ENCODE peak calls at places on chromosomes 3 and 15, in eight cellular contexts. M, D, A, K, I, Z, R and V are unnamed samples. For H3K9me3, the result is how much of the 10 kb centered on the place peaks cover.

GRCh38 chr3:187777331-187778046 is 32.2 kb upstream of the BCL6 start:
- DNase-seq in I (no peak), Z (peak), A (no peak), R (no peak), M (no peak), K (peak), D (no peak), V (no peak)

GRCh38 chr15:50813865-50814264 is 48.4 kb upstream of the SPPL2A start:
- DNase-seq in D (no peak), M (no peak), K (no peak), I (no peak), A (no peak), Z (no peak), R (no peak), V (no peak)

GRCh38 chr3:177475266-177475665 is 278.0 kb upstream of the TBL1XR1 start:
- DNase-seq in M (no peak), A (no peak), I (no peak), Z (no peak), R (no peak), K (no peak), D (no peak), V (no peak)

GRCh38 chr3:1227111-1227510 is 134.3 kb downstream of the CNTN6 start:
- DNase-seq in K (no peak), Z (no peak), I (no peak), M (no peak), D (no peak), R (no peak), A (no peak), V (no peak)

GRCh38 chr3:113211370-113212154 is at the start of gene BOC:
- DNase-seq in I (peak), M (no peak), Z (peak), R (peak), A (peak), K (no peak), D (peak), V (peak)

GRCh38 chr15:74381481-74381880 is 14.0 kb upstream of the CYP11A1 start:
- DNase-seq in D (no peak), I (no peak), R (no peak), A (no peak), M (no peak), K (no peak), Z (no peak), V (peak)

GRCh38 chr3:172201136-172201989 is 162.0 kb downstream of the FNDC3B start:
- DNase-seq in I (peak), A (peak), D (peak), M (no peak), Z (peak), R (peak), K (peak), V (peak)

GRCh38 chr3:142904639-142905441 is 16.0 kb upstream of the PCOLCE2 start:
- DNase-seq in M (no peak), I (no peak), A (peak), D (no peak), K (peak), Z (no peak), R (no peak), V (peak)

GRCh38 chr15:71252036-71252898 is 137.0 kb downstream of the THSD4 start:
- DNase-seq in Z (peak), A (no peak), K (no peak), M (peak), I (no peak), R (no peak), D (no peak), V (peak)

GRCh38 chr3:64049136-64049535 is 25.8 kb upstream of the PSMD6 start:
- DNase-seq in I (no peak), D (no peak), A (no peak), K (no peak), M (no peak), Z (peak), R (no peak), V (no peak)

GRCh38 chr15:95929232-95929846 is 401.2 kb upstream of the NR2F2 start:
- DNase-seq in A (peak), Z (peak), I (no peak), K (peak), M (no peak), R (no peak), D (no peak), V (no peak)

GRCh38 chr15:45378149-45378912 is at the start of gene GATM:
- DNase-seq in M (no peak), Z (peak), D (peak), I (peak), R (peak), K (peak), A (peak), V (peak)

GRCh38 chr3:161350916-161351315 is 20.4 kb downstream of the SPTSSB start:
- DNase-seq in Z (no peak), A (no peak), I (no peak), M (no peak), D (no peak), K (no peak), R (no peak), V (no peak)

GRCh38 chr3:167913218-167913902 is 177.8 kb downstream of the SERPINI1 start:
- DNase-seq in A (peak), I (no peak), R (no peak), K (no peak), Z (peak), D (no peak), M (peak), V (peak)

GRCh38 chr3:120637836-120638559 is 41.9 kb downstream of the NDUFB4 start:
- DNase-seq in K (no peak), M (no peak), R (no peak), I (no peak), A (peak), Z (peak), D (no peak), V (no peak)

GRCh38 chr3:65230251-65231140 is 542.7 kb upstream of the ADAMTS9 start:
- DNase-seq in Z (no peak), D (no peak), M (no peak), R (no peak), K (no peak), A (no peak), I (no peak), V (no peak)

GRCh38 chr3:107425033-107425432 is 47.8 kb downstream of the CCDC54 start:
- DNase-seq in M (no peak), R (no peak), A (no peak), I (no peak), Z (peak), K (no peak), D (no peak), V (no peak)

GRCh38 chr3:154101250-154101649 is 19.9 kb upstream of the ARHGEF26 start:
- DNase-seq in K (no peak), Z (no peak), I (no peak), M (no peak), R (no peak), D (no peak), A (no peak), V (no peak)

GRCh38 chr3:72746412-72747411 is 101.5 kb downstream of the SHQ1 start:
- DNase-seq in Z (peak), D (no peak), K (no peak), R (no peak), I (no peak), A (peak), M (no peak), V (no peak)

GRCh38 chr15:61556037-61556648 is 327.0 kb upstream of the RORA start:
- DNase-seq in A (peak), M (no peak), K (no peak), Z (peak), I (no peak), R (no peak), D (no peak), V (peak)

GRCh38 chr3:197465996-197466549 is 89.7 kb downstream of the BDH1 start:
- DNase-seq in K (no peak), Z (peak), M (no peak), A (peak), I (no peak), R (no peak), D (no peak), V (peak)

GRCh38 chr15:84955089-84955848 is 26.4 kb upstream of the PDE8A start:
- DNase-seq in A (peak), M (peak), K (peak), Z (peak), D (peak), R (peak), I (peak), V (peak)

GRCh38 chr15:36330598-36330997 is 248.8 kb upstream of the CDIN1 start:
- DNase-seq in K (no peak), D (no peak), R (no peak), I (no peak), M (no peak), A (no peak), Z (no peak), V (no peak)

GRCh38 chr15:101250331-101250730 is 1.5 kb downstream of the CHSY1 start:
- DNase-seq in A (peak), K (no peak), D (no peak), Z (peak), I (no peak), R (no peak), M (no peak), V (no peak)

GRCh38 chr3:134460965-134461364 is 24.8 kb downstream of the ANAPC13 start:
- DNase-seq in M (no peak), Z (peak), A (peak), D (no peak), R (no peak), K (no peak), I (no peak), V (no peak)

GRCh38 chr3:168081171-168081771 is 14.5 kb downstream of the GOLIM4 start:
- DNase-seq in D (no peak), K (no peak), A (no peak), R (no peak), I (no peak), Z (peak), M (no peak), V (no peak)

GRCh38 chr15:72323752-72324151 is 3.8 kb upstream of the CELF6 start:
- DNase-seq in I (no peak), K (no peak), D (no peak), M (no peak), A (no peak), R (no peak), Z (no peak), V (no peak)

GRCh38 chr3:97658670-97659285 is 105.8 kb upstream of the ARL6 start:
- DNase-seq in D (no peak), A (peak), M (peak), R (no peak), I (no peak), Z (peak), K (peak), V (no peak)

GRCh38 chr3:25297667-25298585 is 130.1 kb upstream of the RARB start:
- DNase-seq in Z (no peak), R (no peak), A (peak), I (no peak), K (no peak), M (no peak), D (no peak), V (no peak)

GRCh38 chr3:99013077-99013476 is 111.6 kb upstream of the DCBLD2 start:
- DNase-seq in A (no peak), D (no peak), Z (no peak), R (no peak), M (no peak), I (no peak), K (no peak), V (no peak)

GRCh38 chr3:171883893-171884279 is 40.7 kb downstream of the TMEM212 start:
- DNase-seq in R (no peak), A (no peak), I (no peak), M (no peak), Z (no peak), D (no peak), K (no peak), V (no peak)

GRCh38 chr3:32813180-32813579 is 4.6 kb upstream of the TRIM71 start:
- DNase-seq in Z (no peak), D (no peak), K (no peak), M (no peak), I (no peak), R (no peak), A (no peak), V (no peak)

DNA sequence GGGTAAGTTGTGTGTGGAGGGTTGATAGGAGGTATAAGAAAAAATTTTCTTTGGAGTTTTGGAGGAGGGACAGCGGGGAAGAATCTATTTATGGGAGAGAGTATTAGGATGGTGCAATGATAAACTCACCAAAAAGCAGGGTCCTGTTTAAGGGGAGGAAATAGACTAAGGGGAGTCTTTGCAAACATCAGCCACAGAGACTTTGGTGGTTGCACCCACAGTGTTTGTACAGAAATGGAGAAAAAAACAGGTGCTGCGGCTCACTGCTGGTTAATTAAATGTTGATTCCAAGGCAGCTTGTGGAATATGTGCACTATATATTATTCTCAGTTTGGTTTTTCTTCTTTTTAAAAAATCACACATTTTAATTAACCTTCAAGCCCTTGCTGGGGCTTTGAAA is 182.1 kb downstream of the NECTIN3 start:
- DNase-seq in D (no peak), R (no peak), M (no peak), A (no peak), I (no peak), Z (no peak), K (no peak), V (no peak)
- H3K9me3 ChIP-seq in D (under half), R (under half), M (under half), A (under half), I (under half), Z (under half), K (under half), V (under half)

DNA sequence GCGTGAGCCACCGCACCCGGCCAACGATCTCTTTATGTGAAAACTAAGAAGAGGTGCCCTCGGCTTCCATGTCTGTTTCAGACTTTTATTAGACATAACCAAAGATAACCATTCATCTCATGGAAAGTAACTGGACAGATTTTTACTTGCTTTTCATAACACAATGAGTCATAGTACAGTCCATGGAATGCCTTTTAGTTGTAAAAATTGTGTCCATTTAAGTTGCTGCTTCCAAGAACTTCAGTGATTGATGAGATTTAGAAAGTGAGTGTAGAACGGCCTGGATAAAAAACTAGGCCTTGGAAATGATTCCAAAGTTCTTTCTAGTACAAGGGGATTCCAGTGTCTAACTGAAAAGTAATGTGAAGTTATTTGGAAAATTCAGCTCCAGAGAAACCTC is 10.8 kb downstream of the EIF2AK4 start:
- DNase-seq in D (no peak), A (peak), R (no peak), I (no peak), M (no peak), K (no peak), Z (peak), V (no peak)
- H3K4me3 ChIP-seq in D (no peak), A (no peak), R (no peak), I (no peak), M (no peak), K (no peak), Z (no peak), V (no peak)

GRCh38 chr15:52097176-52097575 is 15.4 kb downstream of the BCL2L10 start:
- DNase-seq in D (no peak), A (no peak), K (no peak), Z (no peak), R (no peak), I (no peak), M (no peak), V (no peak)

GRCh38 chr15:52093167-52093538 is 19.4 kb downstream of the BCL2L10 start:
- DNase-seq in D (no peak), K (no peak), M (no peak), Z (no peak), R (no peak), A (no peak), I (no peak), V (no peak)

GRCh38 chr15:52095597-52096262 is 16.8 kb downstream of the BCL2L10 start:
- DNase-seq in K (no peak), M (no peak), A (peak), Z (peak), R (no peak), D (no peak), I (no peak), V (peak)

GRCh38 chr15:52093539-52094502 is 18.8 kb downstream of the BCL2L10 start:
- DNase-seq in R (peak), Z (peak), A (peak), D (peak), M (no peak), K (peak), I (peak), V (peak)

GRCh38 chr15:52094811-52095584 is 17.6 kb downstream of the BCL2L10 start:
- DNase-seq in D (no peak), A (no peak), K (no peak), I (no peak), Z (no peak), R (no peak), M (no peak), V (no peak)
- H3K9me3 ChIP-seq in D (under half), A (under half), K (under half), I (under half), Z (under half), R (under half), M (under half), V (under half)

GRCh38 chr3:11197471-11197870 is 43.2 kb downstream of the HRH1 start:
- DNase-seq in M (no peak), R (no peak), K (no peak), D (no peak), I (no peak), A (peak), Z (peak), V (no peak)

GRCh38 chr3:11200679-11200952 is 46.3 kb downstream of the HRH1 start:
- DNase-seq in K (no peak), I (no peak), M (no peak), D (no peak), R (no peak), A (no peak), Z (peak), V (no peak)

GRCh38 chr3:11199902-11200678 is 45.8 kb downstream of the HRH1 start:
- DNase-seq in D (no peak), A (no peak), Z (peak), K (no peak), M (no peak), R (no peak), I (no peak), V (no peak)

GRCh38 chr3:11198070-11198469 is 43.8 kb downstream of the HRH1 start:
- DNase-seq in Z (no peak), M (no peak), K (no peak), A (no peak), D (no peak), R (no peak), I (no peak), V (no peak)

GRCh38 chr3:11198495-11198894 is 44.2 kb downstream of the HRH1 start:
- DNase-seq in R (no peak), Z (no peak), D (no peak), I (no peak), M (no peak), K (no peak), A (no peak), V (no peak)
- H3K4me3 ChIP-seq in R (no peak), Z (no peak), D (no peak), I (no peak), M (no peak), K (no peak), A (no peak), V (no peak)

GRCh38 chr15:99613887-99614642 is 48.3 kb downstream of the MEF2A start:
- DNase-seq in K (no peak), D (no peak), Z (peak), R (peak), M (no peak), I (no peak), A (peak), V (no peak)

GRCh38 chr15:99615460-99615859 is 49.7 kb downstream of the MEF2A start:
- DNase-seq in A (no peak), I (no peak), K (no peak), D (no peak), R (no peak), M (no peak), Z (no peak), V (no peak)

GRCh38 chr15:99616773-99617342 is 51.1 kb downstream of the MEF2A start:
- DNase-seq in K (no peak), Z (no peak), M (no peak), D (no peak), R (no peak), A (no peak), I (no peak), V (no peak)

GRCh38 chr15:99614749-99615288 is 49.0 kb downstream of the MEF2A start:
- DNase-seq in I (no peak), R (no peak), D (no peak), K (no peak), A (no peak), M (no peak), Z (no peak), V (no peak)

DNA sequence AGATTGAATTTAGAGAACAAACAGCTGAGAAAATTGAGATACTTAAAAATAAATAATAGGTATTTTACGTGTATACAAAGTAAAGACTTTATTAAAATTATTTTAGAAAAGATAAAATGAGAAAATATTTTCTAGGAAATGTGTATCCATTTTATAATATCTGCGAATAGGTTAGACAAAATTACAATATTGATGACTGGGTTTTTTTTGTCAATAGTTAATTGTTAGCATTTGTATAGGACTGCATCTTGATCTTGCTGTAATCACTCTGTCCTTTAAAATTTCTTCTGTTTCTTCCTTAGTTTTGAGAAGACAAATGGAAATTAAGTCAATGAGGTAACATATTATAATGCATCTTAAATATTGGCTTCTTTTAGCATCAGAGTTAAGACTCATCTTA is 50.3 kb downstream of the MEF2A start:
- DNase-seq in A (no peak), R (no peak), D (no peak), K (no peak), I (no peak), Z (no peak), M (no peak), V (no peak)
- H3K9me3 ChIP-seq in A (under half), R (under half), D (under half), K (under half), I (under half), Z (under half), M (under half), V (under half)

GRCh38 chr15:65028338-65028737 is 1.1 kb downstream of the MTFMT start:
- DNase-seq in D (no peak), I (no peak), R (no peak), A (no peak), Z (no peak), M (no peak), K (no peak), V (no peak)

GRCh38 chr15:65026756-65027155 is 2.7 kb downstream of the MTFMT start:
- DNase-seq in R (no peak), Z (no peak), K (no peak), A (no peak), M (no peak), D (no peak), I (no peak), V (no peak)

GRCh38 chr15:65027593-65027992 is 1.8 kb downstream of the MTFMT start:
- DNase-seq in Z (no peak), I (no peak), D (no peak), R (no peak), A (no peak), K (no peak), M (no peak), V (no peak)

GRCh38 chr15:65028921-65029735 is at the start of gene MTFMT:
- DNase-seq in R (peak), K (peak), Z (peak), M (peak), D (peak), I (peak), A (peak), V (peak)

DNA sequence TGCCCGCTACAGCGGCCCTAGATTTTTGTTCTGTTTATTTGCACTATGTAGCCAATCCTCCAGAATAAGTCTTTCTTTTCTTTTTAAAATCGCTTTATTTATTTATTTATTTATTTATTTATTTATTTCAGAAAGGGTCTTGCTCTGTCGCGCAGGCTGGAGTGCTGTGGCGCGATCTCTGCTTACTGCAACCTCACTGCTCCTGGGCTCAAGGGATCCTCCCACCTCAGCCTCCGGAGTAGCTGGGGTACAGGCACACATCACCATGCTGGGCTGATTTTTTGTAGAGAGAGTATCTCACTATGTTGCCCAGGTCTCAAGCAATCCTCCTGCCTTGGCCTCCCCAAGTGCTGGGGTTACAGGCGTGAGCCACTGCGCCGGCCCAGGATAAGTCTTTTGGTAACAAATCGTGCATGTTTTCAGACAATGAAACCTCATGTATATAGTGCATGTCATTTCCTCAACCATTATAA is 333 bp upstream of the MTFMT start:
- DNase-seq in K (no peak), Z (no peak), M (no peak), I (no peak), A (no peak), R (no peak), D (no peak), V (no peak)
- H3K4me3 ChIP-seq in K (peak), Z (peak), M (peak), I (no peak), A (no peak), R (peak), D (no peak), V (peak)

GRCh38 chr3:21357241-21357640 is 393.8 kb downstream of the ZNF385D start:
- DNase-seq in K (no peak), A (peak), M (no peak), Z (no peak), D (no peak), R (no peak), I (no peak), V (no peak)
- H3K9me3 ChIP-seq in K (under half), A (under half), M (under half), Z (under half), D (under half), R (under half), I (under half), V (under half)

GRCh38 chr3:185824051-185824466 is 783 bp downstream of the IGF2BP2 start:
- DNase-seq in Z (no peak), D (peak), I (peak), R (no peak), M (no peak), A (no peak), K (peak), V (peak)
- H3K4me3 ChIP-seq in Z (peak), D (no peak), I (peak), R (peak), M (peak), A (peak), K (peak), V (peak)